ENCODE peak calls at places on chromosomes 11 and 22, in seven cellular contexts. One of them, this sample, is unnamed.

GRCh38 chr11:9972917-9973504 is 309.1 kb downstream of the SWAP70 start:
- DNase-seq in effector memory CD4-positive, alpha-beta T cell: no peak
- DNase-seq in CD4-positive, alpha-beta T cell: no peak
- DNase-seq in ovary: no peak
- DNase-seq in cardiac muscle cell: peak
- DNase-seq in effector CD4-positive, alpha-beta T cell: no peak
- DNase-seq in A549: peak
- DNase-seq in this sample: peak

GRCh38 chr22:48669226-48669625 is 1158.4 kb downstream of the BRD1 start:
- DNase-seq in CD4-positive, alpha-beta T cell: no peak
- DNase-seq in effector memory CD4-positive, alpha-beta T cell: no peak
- DNase-seq in effector CD4-positive, alpha-beta T cell: no peak
- DNase-seq in cardiac muscle cell: no peak
- DNase-seq in A549: no peak
- DNase-seq in ovary: no peak
- DNase-seq in this sample: no peak

GRCh38 chr11:62547691-62548281 is 1.2 kb upstream of the AHNAK start:
- DNase-seq in A549: peak
- DNase-seq in cardiac muscle cell: no peak
- DNase-seq in effector CD4-positive, alpha-beta T cell: no peak
- DNase-seq in effector memory CD4-positive, alpha-beta T cell: no peak
- DNase-seq in ovary: no peak
- DNase-seq in CD4-positive, alpha-beta T cell: no peak
- DNase-seq in this sample: no peak

GRCh38 chr22:44393066-44393465 is 80.3 kb upstream of the SHISAL1 start:
- DNase-seq in effector CD4-positive, alpha-beta T cell: no peak
- DNase-seq in ovary: no peak
- DNase-seq in A549: no peak
- DNase-seq in cardiac muscle cell: no peak
- DNase-seq in effector memory CD4-positive, alpha-beta T cell: no peak
- DNase-seq in CD4-positive, alpha-beta T cell: no peak
- DNase-seq in this sample: peak

GRCh38 chr11:69889400-69890372 is 70.5 kb upstream of the FGF3 start:
- DNase-seq in cardiac muscle cell: no peak
- DNase-seq in CD4-positive, alpha-beta T cell: no peak
- DNase-seq in A549: no peak
- DNase-seq in effector CD4-positive, alpha-beta T cell: no peak
- DNase-seq in ovary: no peak
- DNase-seq in effector memory CD4-positive, alpha-beta T cell: no peak
- DNase-seq in this sample: no peak

GRCh38 chr22:23158516-23159286 is 13.4 kb downstream of the RAB36 start:
- DNase-seq in cardiac muscle cell: no peak
- DNase-seq in effector memory CD4-positive, alpha-beta T cell: no peak
- DNase-seq in effector CD4-positive, alpha-beta T cell: no peak
- DNase-seq in CD4-positive, alpha-beta T cell: no peak
- DNase-seq in A549: no peak
- DNase-seq in ovary: no peak
- DNase-seq in this sample: no peak

GRCh38 chr11:690738-691633 is 4.0 kb downstream of the DEAF1 start:
- DNase-seq in effector memory CD4-positive, alpha-beta T cell: no peak
- DNase-seq in A549: no peak
- DNase-seq in cardiac muscle cell: peak
- DNase-seq in effector CD4-positive, alpha-beta T cell: no peak
- DNase-seq in ovary: no peak
- DNase-seq in CD4-positive, alpha-beta T cell: no peak
- DNase-seq in this sample: no peak

GRCh38 chr22:48106715-48107259 is 1344.3 kb downstream of the TBC1D22A start:
- DNase-seq in cardiac muscle cell: no peak
- DNase-seq in ovary: no peak
- DNase-seq in CD4-positive, alpha-beta T cell: no peak
- DNase-seq in A549: no peak
- DNase-seq in effector memory CD4-positive, alpha-beta T cell: no peak
- DNase-seq in effector CD4-positive, alpha-beta T cell: no peak
- DNase-seq in this sample: no peak

GRCh38 chr11:122721964-122722266 is 66.4 kb downstream of the UBASH3B start:
- DNase-seq in ovary: no peak
- DNase-seq in CD4-positive, alpha-beta T cell: no peak
- DNase-seq in A549: no peak
- DNase-seq in effector memory CD4-positive, alpha-beta T cell: no peak
- DNase-seq in cardiac muscle cell: peak
- DNase-seq in effector CD4-positive, alpha-beta T cell: no peak
- DNase-seq in this sample: no peak

GRCh38 chr11:64713031-64713780 is 9.8 kb downstream of the NRXN2 start:
- DNase-seq in CD4-positive, alpha-beta T cell: no peak
- DNase-seq in cardiac muscle cell: peak
- DNase-seq in effector memory CD4-positive, alpha-beta T cell: no peak
- DNase-seq in ovary: no peak
- DNase-seq in effector CD4-positive, alpha-beta T cell: no peak
- DNase-seq in A549: no peak
- DNase-seq in this sample: peak

This sample was measured in BE2C.